ENCODE peak calls at places on chromosomes 4 and X, in ten cellular contexts. One of them, this sample, is unnamed.

GRCh38 chrX:72002886-72003285 is 92.2 kb downstream of the NHSL2 start:
- DNase-seq in GM12865: no peak
- DNase-seq in cardiac fibroblast: no peak
- DNase-seq in H9: peak
- DNase-seq in brain microvascular endothelial cell: no peak
- DNase-seq in GM10248: no peak
- DNase-seq in foreskin fibroblast: no peak
- DNase-seq in hepatocyte: no peak
- DNase-seq in stomach: no peak
- DNase-seq in sigmoid colon: no peak
- DNase-seq in this sample: no peak

GRCh38 chr4:38909015-38909414 is 41.4 kb downstream of the FAM114A1 start:
- DNase-seq in GM12865: no peak
- DNase-seq in cardiac fibroblast: no peak
- DNase-seq in H9: no peak
- DNase-seq in brain microvascular endothelial cell: no peak
- DNase-seq in GM10248: no peak
- DNase-seq in foreskin fibroblast: no peak
- DNase-seq in hepatocyte: no peak
- DNase-seq in stomach: no peak
- DNase-seq in sigmoid colon: no peak
- DNase-seq in this sample: no peak

GRCh38 chrX:1465261-1466231 is 12.8 kb upstream of the ASMTL start:
- DNase-seq in GM12865: no peak
- DNase-seq in cardiac fibroblast: no peak
- DNase-seq in H9: peak
- DNase-seq in brain microvascular endothelial cell: no peak
- DNase-seq in GM10248: no peak
- DNase-seq in foreskin fibroblast: no peak
- DNase-seq in hepatocyte: no peak
- DNase-seq in stomach: peak
- DNase-seq in sigmoid colon: peak
- DNase-seq in this sample: peak

GRCh38 chr4:72525938-72526337 is 43.1 kb downstream of the ADAMTS3 start:
- DNase-seq in GM12865: no peak
- DNase-seq in cardiac fibroblast: peak
- DNase-seq in H9: no peak
- DNase-seq in brain microvascular endothelial cell: peak
- DNase-seq in GM10248: no peak
- DNase-seq in foreskin fibroblast: peak
- DNase-seq in hepatocyte: peak
- DNase-seq in stomach: no peak
- DNase-seq in sigmoid colon: no peak
- DNase-seq in this sample: no peak

GRCh38 chr4:143559757-143560147 is 46.2 kb downstream of the SMARCA5 start:
- DNase-seq in GM12865: peak
- DNase-seq in cardiac fibroblast: no peak
- DNase-seq in H9: peak
- DNase-seq in brain microvascular endothelial cell: no peak
- DNase-seq in GM10248: peak
- DNase-seq in foreskin fibroblast: no peak
- DNase-seq in hepatocyte: peak
- DNase-seq in stomach: no peak
- DNase-seq in sigmoid colon: peak
- DNase-seq in this sample: no peak

GRCh38 chrX:134601240-134601639 is 57.0 kb downstream of the PLAC1 start:
- DNase-seq in GM12865: no peak
- DNase-seq in cardiac fibroblast: peak
- DNase-seq in H9: no peak
- DNase-seq in brain microvascular endothelial cell: no peak
- DNase-seq in GM10248: no peak
- DNase-seq in foreskin fibroblast: peak
- DNase-seq in hepatocyte: no peak
- DNase-seq in stomach: no peak
- DNase-seq in sigmoid colon: no peak
- DNase-seq in this sample: no peak

GRCh38 chrX:314781-315595 is 3.6 kb downstream of the GTPBP6 start:
- DNase-seq in GM12865: no peak
- DNase-seq in cardiac fibroblast: no peak
- DNase-seq in H9: no peak
- DNase-seq in brain microvascular endothelial cell: no peak
- DNase-seq in GM10248: no peak
- DNase-seq in foreskin fibroblast: no peak
- DNase-seq in hepatocyte: no peak
- DNase-seq in stomach: no peak
- DNase-seq in sigmoid colon: peak
- DNase-seq in this sample: no peak

GRCh38 chr4:10006604-10007435 is 14.5 kb downstream of the SLC2A9 start:
- DNase-seq in GM12865: peak
- DNase-seq in cardiac fibroblast: peak
- DNase-seq in H9: no peak
- DNase-seq in brain microvascular endothelial cell: no peak
- DNase-seq in GM10248: no peak
- DNase-seq in foreskin fibroblast: no peak
- DNase-seq in hepatocyte: peak
- DNase-seq in stomach: peak
- DNase-seq in sigmoid colon: no peak
- DNase-seq in this sample: no peak

GRCh38 chrX:113726466-113726865 is 857.4 kb upstream of the HTR2C start:
- DNase-seq in GM12865: no peak
- DNase-seq in cardiac fibroblast: no peak
- DNase-seq in H9: no peak
- DNase-seq in brain microvascular endothelial cell: no peak
- DNase-seq in GM10248: no peak
- DNase-seq in foreskin fibroblast: no peak
- DNase-seq in hepatocyte: no peak
- DNase-seq in stomach: no peak
- DNase-seq in sigmoid colon: no peak
- DNase-seq in this sample: no peak

GRCh38 chr4:185020293-185020808 is 2.1 kb downstream of the HELT start:
- DNase-seq in GM12865: no peak
- DNase-seq in cardiac fibroblast: no peak
- DNase-seq in H9: peak
- DNase-seq in brain microvascular endothelial cell: no peak
- DNase-seq in GM10248: no peak
- DNase-seq in foreskin fibroblast: no peak
- DNase-seq in hepatocyte: no peak
- DNase-seq in stomach: no peak
- DNase-seq in sigmoid colon: no peak
- DNase-seq in this sample: no peak

GRCh38 chrX:19987856-19988255 is 3.0 kb downstream of the BCLAF3 start:
- DNase-seq in GM12865: no peak
- DNase-seq in cardiac fibroblast: no peak
- DNase-seq in H9: no peak
- DNase-seq in brain microvascular endothelial cell: no peak
- DNase-seq in GM10248: no peak
- DNase-seq in foreskin fibroblast: no peak
- DNase-seq in hepatocyte: no peak
- DNase-seq in stomach: no peak
- DNase-seq in sigmoid colon: no peak
- DNase-seq in this sample: no peak
- TF ChIP-seq CTCF in GM12865: no peak
- TF ChIP-seq CTCF in cardiac fibroblast: no peak
- TF ChIP-seq CTCF in H9: no peak
- TF ChIP-seq CTCF in brain microvascular endothelial cell: no peak
- TF ChIP-seq CTCF in GM10248: no peak
- TF ChIP-seq CTCF in foreskin fibroblast: no peak
- TF ChIP-seq CTCF in hepatocyte: no peak
- TF ChIP-seq CTCF in stomach: no peak
- TF ChIP-seq CTCF in sigmoid colon: no peak
- TF ChIP-seq CTCF in this sample: no peak

GRCh38 chr4:153780221-153780620 is 8.7 kb downstream of the SFRP2 start:
- DNase-seq in GM12865: no peak
- DNase-seq in cardiac fibroblast: no peak
- DNase-seq in H9: no peak
- DNase-seq in brain microvascular endothelial cell: no peak
- DNase-seq in GM10248: no peak
- DNase-seq in foreskin fibroblast: no peak
- DNase-seq in hepatocyte: no peak
- DNase-seq in stomach: no peak
- DNase-seq in sigmoid colon: no peak
- DNase-seq in this sample: no peak

GRCh38 chr4:153782567-153782966 is 6.3 kb downstream of the SFRP2 start:
- DNase-seq in GM12865: no peak
- DNase-seq in cardiac fibroblast: no peak
- DNase-seq in H9: no peak
- DNase-seq in brain microvascular endothelial cell: no peak
- DNase-seq in GM10248: no peak
- DNase-seq in foreskin fibroblast: peak
- DNase-seq in hepatocyte: no peak
- DNase-seq in stomach: no peak
- DNase-seq in sigmoid colon: no peak
- DNase-seq in this sample: no peak

GRCh38 chr4:153780876-153781275 is 8.0 kb downstream of the SFRP2 start:
- DNase-seq in GM12865: peak
- DNase-seq in cardiac fibroblast: no peak
- DNase-seq in H9: no peak
- DNase-seq in brain microvascular endothelial cell: no peak
- DNase-seq in GM10248: no peak
- DNase-seq in foreskin fibroblast: no peak
- DNase-seq in hepatocyte: no peak
- DNase-seq in stomach: no peak
- DNase-seq in sigmoid colon: no peak
- DNase-seq in this sample: no peak

GRCh38 chr4:153781280-153781679 is 7.6 kb downstream of the SFRP2 start:
- DNase-seq in GM12865: no peak
- DNase-seq in cardiac fibroblast: no peak
- DNase-seq in H9: peak
- DNase-seq in brain microvascular endothelial cell: no peak
- DNase-seq in GM10248: no peak
- DNase-seq in foreskin fibroblast: no peak
- DNase-seq in hepatocyte: no peak
- DNase-seq in stomach: no peak
- DNase-seq in sigmoid colon: no peak
- DNase-seq in this sample: no peak

GRCh38 chr4:153781717-153782416 is 7.0 kb downstream of the SFRP2 start:
- DNase-seq in GM12865: no peak
- DNase-seq in cardiac fibroblast: no peak
- DNase-seq in H9: peak
- DNase-seq in brain microvascular endothelial cell: no peak
- DNase-seq in GM10248: no peak
- DNase-seq in foreskin fibroblast: peak
- DNase-seq in hepatocyte: no peak
- DNase-seq in stomach: no peak
- DNase-seq in sigmoid colon: no peak
- DNase-seq in this sample: no peak
- TF ChIP-seq CTCF in GM12865: no peak
- TF ChIP-seq CTCF in cardiac fibroblast: no peak
- TF ChIP-seq CTCF in H9: peak
- TF ChIP-seq CTCF in brain microvascular endothelial cell: no peak
- TF ChIP-seq CTCF in GM10248: no peak
- TF ChIP-seq CTCF in foreskin fibroblast: no peak
- TF ChIP-seq CTCF in hepatocyte: no peak
- TF ChIP-seq CTCF in stomach: no peak
- TF ChIP-seq CTCF in sigmoid colon: no peak
- TF ChIP-seq CTCF in this sample: peak

DNA sequence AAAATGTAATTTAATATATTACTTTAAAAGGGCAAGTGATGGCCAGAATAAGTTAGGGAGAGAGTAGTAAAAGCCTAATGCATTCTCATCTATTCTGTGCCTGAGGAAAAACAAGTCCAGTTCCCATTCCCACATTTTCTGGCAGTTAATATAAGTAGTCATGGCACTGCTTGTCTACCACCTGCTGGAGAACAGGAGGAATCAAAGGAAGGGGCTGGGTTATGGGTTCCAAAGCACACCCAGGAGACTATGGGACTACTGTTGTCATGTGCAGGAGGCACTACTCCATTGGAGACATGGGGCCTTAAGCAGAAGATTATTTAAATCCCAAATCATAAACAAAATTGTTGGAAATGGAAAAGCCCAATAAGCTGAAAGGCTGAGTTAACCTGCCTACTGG is 2618.6 kb downstream of the ARAP2 start:
- DNase-seq in GM12865: no peak
- DNase-seq in cardiac fibroblast: no peak
- DNase-seq in H9: no peak
- DNase-seq in brain microvascular endothelial cell: no peak
- DNase-seq in GM10248: no peak
- DNase-seq in foreskin fibroblast: no peak
- DNase-seq in hepatocyte: peak
- DNase-seq in stomach: no peak
- DNase-seq in sigmoid colon: no peak
- DNase-seq in this sample: no peak
- TF ChIP-seq CTCF in GM12865: no peak
- TF ChIP-seq CTCF in cardiac fibroblast: no peak
- TF ChIP-seq CTCF in H9: peak
- TF ChIP-seq CTCF in brain microvascular endothelial cell: peak
- TF ChIP-seq CTCF in GM10248: no peak
- TF ChIP-seq CTCF in foreskin fibroblast: no peak
- TF ChIP-seq CTCF in hepatocyte: no peak
- TF ChIP-seq CTCF in stomach: no peak
- TF ChIP-seq CTCF in sigmoid colon: no peak
- TF ChIP-seq CTCF in this sample: peak

GRCh38 chrX:42248226-42248625 is 324.9 kb upstream of the CASK start:
- DNase-seq in GM12865: no peak
- DNase-seq in cardiac fibroblast: peak
- DNase-seq in H9: no peak
- DNase-seq in brain microvascular endothelial cell: no peak
- DNase-seq in GM10248: no peak
- DNase-seq in foreskin fibroblast: no peak
- DNase-seq in hepatocyte: no peak
- DNase-seq in stomach: no peak
- DNase-seq in sigmoid colon: no peak
- DNase-seq in this sample: no peak

GRCh38 chrX:42242044-42242443 is 318.7 kb upstream of the CASK start:
- DNase-seq in GM12865: no peak
- DNase-seq in cardiac fibroblast: peak
- DNase-seq in H9: no peak
- DNase-seq in brain microvascular endothelial cell: no peak
- DNase-seq in GM10248: no peak
- DNase-seq in foreskin fibroblast: no peak
- DNase-seq in hepatocyte: no peak
- DNase-seq in stomach: no peak
- DNase-seq in sigmoid colon: no peak
- DNase-seq in this sample: no peak

GRCh38 chrX:42241421-42241820 is 318.1 kb upstream of the CASK start:
- DNase-seq in GM12865: no peak
- DNase-seq in cardiac fibroblast: no peak
- DNase-seq in H9: peak
- DNase-seq in brain microvascular endothelial cell: no peak
- DNase-seq in GM10248: no peak
- DNase-seq in foreskin fibroblast: no peak
- DNase-seq in hepatocyte: no peak
- DNase-seq in stomach: no peak
- DNase-seq in sigmoid colon: no peak
- DNase-seq in this sample: no peak

GRCh38 chrX:42246814-42247213 is 323.5 kb upstream of the CASK start:
- DNase-seq in GM12865: no peak
- DNase-seq in cardiac fibroblast: peak
- DNase-seq in H9: no peak
- DNase-seq in brain microvascular endothelial cell: no peak
- DNase-seq in GM10248: no peak
- DNase-seq in foreskin fibroblast: no peak
- DNase-seq in hepatocyte: peak
- DNase-seq in stomach: no peak
- DNase-seq in sigmoid colon: no peak
- DNase-seq in this sample: no peak

DNA sequence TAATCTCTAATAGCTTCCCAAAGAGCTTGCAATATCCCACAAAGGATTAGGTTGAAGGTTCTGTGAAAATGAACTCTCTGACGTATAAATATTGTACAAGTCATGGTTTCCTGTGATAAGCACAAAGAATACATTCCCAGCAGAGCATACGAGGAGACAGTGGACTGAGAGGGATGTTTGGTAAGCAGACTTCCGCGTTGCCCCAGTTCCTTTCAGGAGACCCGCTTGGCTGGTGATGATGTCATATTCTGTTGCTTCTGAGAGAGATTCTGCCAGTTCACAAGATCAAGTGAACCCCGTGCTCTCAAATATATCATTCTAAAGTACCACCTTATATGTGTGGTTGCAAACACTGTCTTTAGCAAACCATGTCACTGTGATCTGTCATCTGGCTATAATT is 323.9 kb upstream of the CASK start:
- DNase-seq in GM12865: peak
- DNase-seq in cardiac fibroblast: peak
- DNase-seq in H9: no peak
- DNase-seq in brain microvascular endothelial cell: peak
- DNase-seq in GM10248: no peak
- DNase-seq in foreskin fibroblast: no peak
- DNase-seq in hepatocyte: peak
- DNase-seq in stomach: no peak
- DNase-seq in sigmoid colon: no peak
- DNase-seq in this sample: no peak
- TF ChIP-seq CTCF in GM12865: no peak
- TF ChIP-seq CTCF in cardiac fibroblast: no peak
- TF ChIP-seq CTCF in H9: no peak
- TF ChIP-seq CTCF in brain microvascular endothelial cell: no peak
- TF ChIP-seq CTCF in GM10248: no peak
- TF ChIP-seq CTCF in foreskin fibroblast: no peak
- TF ChIP-seq CTCF in hepatocyte: no peak
- TF ChIP-seq CTCF in stomach: no peak
- TF ChIP-seq CTCF in sigmoid colon: no peak
- TF ChIP-seq CTCF in this sample: no peak

This sample was measured in progenitor cell of endocrine pancreas.